ENCODE peak calls at places on chromosomes 3 and 15, in nine cellular contexts. H is EL; K is G401; P is ovary; U is endothelial cell; Q is activated CD4-positive, alpha-beta T cell treated with anti-CD3 and anti-CD28 coated beads, Interleukin-2, amount 10 ng/mL, durations not matched to agents 7 days and 5 days; B is stomach; Z is fibroblast of gingiva; T is GM13977. A is an unnamed sample.

GRCh38 chr15:88717342-88718017 is 78.7 kb downstream of the ISG20 start:
- DNase-seq in Q (no peak), T (no peak), U (no peak), H (no peak), P (no peak), B (no peak), Z (no peak), K (no peak), A (no peak)

GRCh38 chr3:32056559-32057290 is 49.7 kb upstream of the GPD1L start:
- DNase-seq in T (no peak), U (no peak), Z (no peak), Q (no peak), B (no peak), K (no peak), P (no peak), H (no peak), A (no peak)

GRCh38 chr3:65796676-65797075 is 242.0 kb downstream of the MAGI1 start:
- DNase-seq in B (no peak), Q (no peak), H (no peak), Z (no peak), K (no peak), T (no peak), U (no peak), P (no peak), A (no peak)

GRCh38 chr3:21750831-21751391 is at the start of gene ZNF385D:
- DNase-seq in Q (no peak), T (no peak), B (no peak), K (peak), P (peak), U (peak), H (peak), Z (peak), A (peak)

GRCh38 chr3:9602620-9603019 is 46.7 kb upstream of the MTMR14 start:
- DNase-seq in H (no peak), P (no peak), Z (no peak), Q (no peak), U (no peak), T (no peak), K (no peak), B (no peak), A (no peak)

GRCh38 chr15:98834976-98835375 is 172.6 kb downstream of the PGPEP1L start:
- DNase-seq in U (no peak), T (no peak), Q (no peak), B (no peak), H (no peak), P (no peak), Z (no peak), K (no peak), A (no peak)

GRCh38 chr3:57583544-57583943 is 13.6 kb downstream of the ARF4 start:
- DNase-seq in K (no peak), Q (no peak), T (no peak), P (no peak), Z (no peak), H (no peak), B (no peak), U (no peak), A (no peak)

GRCh38 chr15:54815546-54815945 is 381.2 kb downstream of the RSL24D1 start:
- DNase-seq in Z (no peak), U (no peak), T (no peak), P (no peak), B (no peak), K (no peak), Q (no peak), H (no peak), A (no peak)

GRCh38 chr15:76116138-76116885 is 56.5 kb downstream of the TMEM266 start:
- DNase-seq in H (no peak), Q (no peak), B (no peak), P (no peak), T (no peak), Z (no peak), U (no peak), K (no peak), A (no peak)

GRCh38 chr15:70222632-70223031 is 124.9 kb upstream of the TLE3 start:
- DNase-seq in B (no peak), Q (no peak), P (no peak), H (no peak), K (no peak), U (no peak), Z (no peak), T (no peak), A (no peak)

GRCh38 chr3:150223090-150223489 is 185.0 kb upstream of the TSC22D2 start:
- DNase-seq in U (no peak), T (no peak), P (no peak), Q (no peak), Z (no peak), K (no peak), B (no peak), H (no peak), A (no peak)